ENCODE peak calls at places on chromosomes 7 and 10, in seven cellular contexts. V, P, E, G, K, B and L are unnamed samples.
A peak's percentile ranks its signal among the peaks of the same experiment; 100 is the strongest.

GRCh38 chr10:70232859-70233108 is 445 bp downstream of the PPA1 start:
- DNase-seq in G (no peak), V (no peak), P (no peak), E (no peak), K (no peak), B (no peak), L (no peak)

GRCh38 chr10:77773631-77774426 is 136.2 kb upstream of the KCNMA1 start:
- DNase-seq in K (no peak), E (no peak), B (no peak), G (no peak), V (no peak), P (no peak), L (no peak)

GRCh38 chr7:47314728-47315601 is 266.9 kb downstream of the TNS3 start:
- DNase-seq in K (peak; percentile 66), G (peak; percentile 82), B (no peak), P (no peak), E (peak; percentile 59), V (peak; percentile 42), L (peak; percentile 42)

GRCh38 chr7:149776305-149776704 is 2.9 kb upstream of the ZNF467 start:
- DNase-seq in P (no peak), K (peak; percentile 49), V (peak; percentile 78), B (peak; percentile 67), E (peak; percentile 65), G (peak; percentile 79), L (no peak)

GRCh38 chr10:17425584-17426262 is 28.7 kb downstream of the ST8SIA6 start:
- DNase-seq in P (peak; percentile 51), B (no peak), E (no peak), V (no peak), K (no peak), G (no peak), L (no peak)

GRCh38 chr7:36128448-36129047 is 24.5 kb upstream of the EEPD1 start:
- DNase-seq in K (peak; percentile 89), P (no peak), G (peak; percentile 95), V (peak; percentile 86), B (peak; percentile 93), E (peak; percentile 86), L (peak; percentile 85)

GRCh38 chr10:26220901-26221300 is 4.3 kb downstream of the GAD2 start:
- DNase-seq in V (no peak), K (no peak), P (no peak), B (no peak), E (no peak), G (no peak), L (no peak)

GRCh38 chr10:52762088-52762487 is 10.5 kb downstream of the MBL2 start:
- DNase-seq in G (no peak), V (no peak), P (no peak), B (no peak), K (no peak), E (no peak), L (no peak)

GRCh38 chr10:58513189-58514101 is 773 bp downstream of the BICC1 start:
- DNase-seq in V (peak; percentile 61), B (peak; percentile 77), G (peak; percentile 83), P (no peak), K (peak; percentile 83), E (peak; percentile 89), L (peak; percentile 62)

GRCh38 chr7:30335763-30336487 is 51.5 kb downstream of the ZNRF2 start:
- DNase-seq in B (no peak), V (no peak), G (no peak), E (no peak), K (no peak), P (no peak), L (no peak)

GRCh38 chr7:28078036-28078901 is 102.3 kb downstream of the JAZF1 start:
- DNase-seq in E (peak; percentile 69), P (peak; percentile 37), V (no peak), K (peak; percentile 64), G (no peak), B (no peak), L (no peak)

GRCh38 chr7:27169658-27170493 is 4.2 kb downstream of the HOXA10 start:
- DNase-seq in G (peak; percentile 84), K (no peak), B (no peak), V (no peak), P (no peak), E (no peak), L (no peak)

GRCh38 chr7:57398548-57398947 is 51.4 kb upstream of the ZNF716 start:
- DNase-seq in K (no peak), E (no peak), V (no peak), P (no peak), G (peak; percentile 61), B (no peak), L (no peak)

GRCh38 chr10:133378251-133379096 is 588 bp upstream of the PAOX start:
- DNase-seq in G (peak; percentile 90), E (peak; percentile 41), B (no peak), K (peak; percentile 58), P (peak; percentile 60), V (peak; percentile 63), L (no peak)

GRCh38 chr10:43682956-43683355 is 34.3 kb upstream of the ZNF32 start:
- DNase-seq in B (no peak), V (no peak), K (peak; percentile 52), E (no peak), P (no peak), G (no peak), L (no peak)

GRCh38 chr7:134618756-134619530 is 27.7 kb upstream of the BPGM start:
- DNase-seq in G (no peak), K (peak; percentile 90), V (no peak), E (peak; percentile 70), B (no peak), P (no peak), L (peak; percentile 53)

GRCh38 chr7:159099217-159099655 is 45.4 kb downstream of the VIPR2 start:
- DNase-seq in V (no peak), E (no peak), K (no peak), P (no peak), G (peak; percentile 77), B (no peak), L (no peak)

GRCh38 chr10:119680668-119681070 is 29.5 kb downstream of the BAG3 start:
- DNase-seq in B (no peak), G (no peak), P (no peak), E (no peak), V (no peak), K (no peak), L (no peak)

GRCh38 chr10:79112898-79113431 is 44.2 kb downstream of the ZMIZ1 start:
- DNase-seq in G (peak; percentile 83), V (peak; percentile 85), P (no peak), K (peak; percentile 82), E (peak; percentile 63), B (peak; percentile 61), L (peak; percentile 67)

GRCh38 chr7:148277042-148277660 is 313.4 kb upstream of the C7orf33 start:
- DNase-seq in G (no peak), V (peak; percentile 32), B (no peak), P (no peak), K (no peak), E (no peak), L (no peak)

GRCh38 chr10:72615985-72616384 is 9.9 kb downstream of the MICU1 start:
- DNase-seq in V (no peak), B (no peak), G (no peak), E (no peak), K (peak; percentile 23), P (no peak), L (no peak)

GRCh38 chr10:72616716-72617115 is 9.2 kb downstream of the MICU1 start:
- DNase-seq in K (no peak), G (no peak), B (no peak), E (no peak), P (no peak), V (no peak), L (no peak)

GRCh38 chr10:72612203-72612826 is 13.6 kb downstream of the MICU1 start:
- DNase-seq in P (no peak), E (peak; percentile 30), B (no peak), K (peak; percentile 19), G (no peak), V (no peak), L (no peak)

GRCh38 chr10:72611783-72612182 is 14.1 kb downstream of the MICU1 start:
- DNase-seq in G (no peak), K (peak; percentile 22), E (peak; percentile 40), P (no peak), B (no peak), V (peak; percentile 34), L (no peak)
- H3K4me3 ChIP-seq in G (no peak overlapping the region), K (peak overlapping the region; percentile 24), E (peak overlapping the region; percentile 15), P (no peak overlapping the region), B (no peak overlapping the region), V (peak overlapping the region; percentile 17), L (no peak overlapping the region)

DNA sequence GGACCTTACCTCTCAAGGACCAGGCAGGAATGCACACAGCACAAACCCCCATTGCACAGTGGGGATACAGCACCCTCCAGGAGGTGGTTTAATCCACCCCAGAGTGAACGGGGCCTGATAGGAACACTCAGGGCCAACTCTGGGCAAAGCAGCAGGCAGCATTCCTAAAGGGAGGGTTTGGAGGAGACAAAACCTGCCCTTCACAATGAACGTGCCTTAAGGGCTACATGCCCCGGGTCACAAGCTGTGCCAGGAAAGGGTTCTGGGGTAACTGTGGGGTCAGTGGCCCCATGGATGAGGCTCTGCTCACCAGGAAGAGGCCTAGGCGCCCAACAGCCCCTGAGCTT is 1.1 kb downstream of the GPRIN2 start:
- DNase-seq in G (no peak), V (no peak), K (no peak), B (no peak), E (no peak), P (no peak), L (no peak)
- H3K4me3 ChIP-seq in G (no peak overlapping the region), V (no peak overlapping the region), K (no peak overlapping the region), B (no peak overlapping the region), E (no peak overlapping the region), P (no peak overlapping the region), L (no peak overlapping the region)

GRCh38 chr10:33328253-33328652 is 6.2 kb downstream of the NRP1 start:
- DNase-seq in V (no peak), B (no peak), P (no peak), E (no peak), K (no peak), G (no peak), L (no peak)

GRCh38 chr10:33330543-33331019 is 3.9 kb downstream of the NRP1 start:
- DNase-seq in B (peak; percentile 90), P (peak; percentile 49), V (peak; percentile 80), G (peak; percentile 95), E (peak; percentile 92), K (peak; percentile 91), L (peak; percentile 68)

GRCh38 chr10:33327750-33328149 is 6.7 kb downstream of the NRP1 start:
- DNase-seq in B (no peak), P (no peak), V (no peak), K (no peak), G (no peak), E (no peak), L (no peak)

GRCh38 chr10:33331020-33331557 is 3.4 kb downstream of the NRP1 start:
- DNase-seq in B (no peak), V (no peak), K (no peak), P (no peak), G (no peak), E (no peak), L (no peak)

DNA sequence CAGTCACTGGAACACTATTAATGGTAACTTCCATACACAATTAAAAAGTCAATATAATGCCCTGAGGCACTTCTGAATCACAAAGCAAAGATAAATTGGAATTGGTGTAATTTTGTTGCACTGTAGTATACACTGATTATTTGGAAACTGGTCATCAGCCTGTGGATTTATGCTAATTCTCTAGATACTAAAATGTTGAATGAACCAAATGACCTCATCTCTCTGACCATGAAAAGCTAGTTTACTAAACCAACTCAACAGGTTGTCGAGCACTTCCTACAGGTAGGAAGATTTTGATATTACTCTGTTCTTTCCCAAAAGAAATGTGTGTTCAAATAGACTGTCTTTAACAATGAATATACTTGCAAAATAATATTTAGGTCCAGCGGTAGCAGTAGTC is 5.3 kb downstream of the NRP1 start:
- DNase-seq in B (no peak), G (no peak), E (no peak), P (no peak), K (no peak), V (no peak), L (no peak)
- H3K4me3 ChIP-seq in B (no peak overlapping the region), G (no peak overlapping the region), E (no peak overlapping the region), P (no peak overlapping the region), K (peak overlapping the region; percentile 15), V (no peak overlapping the region), L (peak overlapping the region; percentile 5)

GRCh38 chr10:21500578-21500910 is 24.9 kb downstream of the SKIDA1 start:
- DNase-seq in B (no peak), E (no peak), P (no peak), V (no peak), K (no peak), G (no peak), L (no peak)
- H3K4me3 ChIP-seq in B (peak overlapping the region; percentile 38), E (no peak overlapping the region), P (no peak overlapping the region), V (no peak overlapping the region), K (no peak overlapping the region), G (no peak overlapping the region), L (no peak overlapping the region)